ENCODE peak calls at places on chromosome 9, in nine cellular contexts. C, I, J, P, Q, U, W, X and D are unnamed samples.

GRCh38 chr9:16773617-16774016 is 96.9 kb downstream of the BNC2 start:
- DNase-seq in C (no peak), I (no peak), J (no peak), P (no peak), Q (no peak), U (no peak), W (no peak), X (no peak), D (no peak)

GRCh38 chr9:123408313-123409266 is 52.6 kb downstream of the CRB2 start:
- DNase-seq in C (no peak), I (no peak), J (no peak), P (no peak), Q (no peak), U (no peak), W (no peak), X (no peak), D (no peak)

GRCh38 chr9:95620296-95620695 is 103.5 kb upstream of the PTCH1 start:
- DNase-seq in C (no peak), I (no peak), J (no peak), P (no peak), Q (no peak), U (no peak), W (no peak), X (no peak), D (no peak)

GRCh38 chr9:75891277-75892167 is 1.0 kb downstream of the PCSK5 start:
- DNase-seq in C (peak), I (peak), J (peak), P (peak), Q (no peak), U (peak), W (no peak), X (no peak), D (no peak)

GRCh38 chr9:1604942-1605560 is 410.1 kb upstream of the SMARCA2 start:
- DNase-seq in C (no peak), I (no peak), J (no peak), P (no peak), Q (peak), U (no peak), W (no peak), X (no peak), D (peak)

GRCh38 chr9:68808481-68808880 is 103.4 kb downstream of the PIP5K1B start:
- DNase-seq in C (no peak), I (no peak), J (no peak), P (no peak), Q (no peak), U (no peak), W (no peak), X (no peak), D (no peak)

GRCh38 chr9:130118841-130119520 is 53.2 kb upstream of the NCS1 start:
- DNase-seq in C (no peak), I (peak), J (no peak), P (no peak), Q (no peak), U (no peak), W (no peak), X (no peak), D (no peak)

GRCh38 chr9:121909111-121909510 is 184.0 kb downstream of the TTLL11 start:
- DNase-seq in C (no peak), I (no peak), J (no peak), P (no peak), Q (no peak), U (no peak), W (no peak), X (no peak), D (no peak)

GRCh38 chr9:95826183-95826838 is 49.2 kb upstream of the ERCC6L2 start:
- DNase-seq in C (no peak), I (no peak), J (no peak), P (no peak), Q (no peak), U (no peak), W (no peak), X (no peak), D (no peak)

GRCh38 chr9:98785333-98785933 is 10.9 kb downstream of the ANKS6 start:
- DNase-seq in C (no peak), I (no peak), J (no peak), P (no peak), Q (no peak), U (no peak), W (no peak), X (no peak), D (no peak)